ENCODE peak calls at places on chromosomes 12 and 14, in seven cellular contexts. L is activated CD4-positive, alpha-beta T cell treated with anti-CD3 and anti-CD28 coated beads, Interleukin-2, amount 50 U/mL, for 1 hour; U is activated naive CD4-positive, alpha-beta T cell treated with anti-CD3 and anti-CD28 coated beads for 36 hours; Y is left ventricle myocardium superior; V is Kasumi-1; T is ovary; J is stimulated activated CD8-positive, alpha-beta memory T cell treated with anti-CD3 and anti-CD28 coated beads, Interleukin-2, amount 100 ng/mL, for 48 hours. I is an unnamed sample.

GRCh38 chr14:64649383-64649998 is 54.7 kb upstream of the PLEKHG3 start:
- DNase-seq in L (no peak), U (no peak), Y (no peak), V (no peak), T (no peak), J (no peak), I (peak)

GRCh38 chr12:49538740-49539403 is at the start of gene KCNH3:
- DNase-seq in L (peak), U (peak), Y (peak), V (peak), T (peak), J (peak), I (peak)

GRCh38 chr14:26330982-26331381 is 266.9 kb downstream of the NOVA1 start:
- DNase-seq in L (no peak), U (no peak), Y (no peak), V (no peak), T (no peak), J (no peak), I (no peak)

GRCh38 chr12:89789862-89790261 is 81.2 kb upstream of the ATP2B1 start:
- DNase-seq in L (no peak), U (no peak), Y (no peak), V (peak), T (no peak), J (no peak), I (no peak)

GRCh38 chr14:31994391-31995033 is 82.6 kb upstream of the ARHGAP5 start:
- DNase-seq in L (no peak), U (no peak), Y (no peak), V (no peak), T (no peak), J (no peak), I (no peak)

GRCh38 chr14:76958975-76959710 is 69.4 kb downstream of the IRF2BPL start:
- DNase-seq in L (no peak), U (peak), Y (no peak), V (no peak), T (no peak), J (no peak), I (no peak)

GRCh38 chr14:21913759-21914158 is 240.1 kb upstream of the OR4E1 start:
- DNase-seq in L (peak), U (peak), Y (peak), V (peak), T (no peak), J (peak), I (peak)

GRCh38 chr12:116736962-116737773 is 701 bp downstream of the SPRING1 start:
- DNase-seq in L (no peak), U (no peak), Y (no peak), V (no peak), T (no peak), J (peak), I (no peak)

GRCh38 chr14:69716483-69717187 is 50.3 kb upstream of the SRSF5 start:
- DNase-seq in L (peak), U (peak), Y (no peak), V (no peak), T (no peak), J (no peak), I (no peak)

GRCh38 chr12:61757831-61758505 is 502.2 kb upstream of the USP15 start:
- DNase-seq in L (no peak), U (no peak), Y (no peak), V (no peak), T (no peak), J (no peak), I (no peak)